ENCODE peak calls at places on chromosomes 11 and 22, in ten cellular contexts. R is endothelial cell; X is activated CD8-positive, alpha-beta memory T cell treated with anti-CD3 and anti-CD28 coated beads, Interleukin-2, amount 50 U/mL, for 48 hours; D is OCI-LY7; O is T47D; T is foreskin keratinocyte; S is iPS DF 6.9; L is putamen; V is colonic mucosa; I is head of caudate nucleus. F is an unnamed sample.

GRCh38 chr11:125176866-125177265 is 12.3 kb downstream of the PKNOX2 start:
- DNase-seq in R (no peak), X (no peak), D (no peak), O (no peak), T (no peak), S (no peak), L (no peak), V (no peak), I (no peak), F (no peak)

GRCh38 chr22:30265851-30266444 is 703 bp downstream of the OSM start:
- DNase-seq in R (no peak), X (peak; percentile 90), D (peak; percentile 90), O (no peak), T (no peak), S (no peak), L (no peak), V (peak; percentile 52), I (peak; percentile 61), F (no peak)

GRCh38 chr11:117220568-117220967 is 11.3 kb downstream of the PCSK7 start:
- DNase-seq in R (no peak), X (no peak), D (no peak), O (no peak), T (no peak), S (no peak), L (peak; percentile 66), V (no peak), I (peak; percentile 77), F (peak; percentile 70)

GRCh38 chr11:65535102-65535501 is 10.2 kb downstream of the SCYL1 start:
- DNase-seq in R (no peak), X (no peak), D (no peak), O (no peak), T (no peak), S (no peak), L (no peak), V (no peak), I (no peak), F (no peak)

GRCh38 chr22:27466229-27466628 is 335.3 kb downstream of the MN1 start:
- DNase-seq in R (no peak), X (no peak), D (no peak), O (no peak), T (no peak), S (no peak), L (no peak), V (no peak), I (no peak), F (no peak)

GRCh38 chr22:48891688-48892380 is 935.8 kb downstream of the BRD1 start:
- DNase-seq in R (no peak), X (peak; percentile 17), D (no peak), O (no peak), T (no peak), S (no peak), L (no peak), V (no peak), I (no peak), F (no peak)

GRCh38 chr11:70471254-70471653 is 72.9 kb downstream of the CTTN start:
- DNase-seq in R (peak; percentile 65), X (no peak), D (peak; percentile 47), O (peak; percentile 68), T (no peak), S (peak; percentile 37), L (no peak), V (no peak), I (no peak), F (no peak)

GRCh38 chr11:75492181-75492820 is 33.4 kb downstream of the GDPD5 start:
- DNase-seq in R (peak; percentile 28), X (peak; percentile 77), D (peak; percentile 71), O (no peak), T (peak; percentile 45), S (no peak), L (no peak), V (no peak), I (no peak), F (no peak)

GRCh38 chr11:117509543-117509942 is 181.9 kb downstream of the CEP164 start:
- DNase-seq in R (no peak), X (no peak), D (no peak), O (no peak), T (no peak), S (no peak), L (no peak), V (no peak), I (no peak), F (no peak)

GRCh38 chr11:127493330-127493729 is 492.8 kb upstream of the KIRREL3 start:
- DNase-seq in R (peak; percentile 16), X (no peak), D (peak; percentile 10), O (no peak), T (no peak), S (no peak), L (no peak), V (no peak), I (no peak), F (peak; percentile 12)

GRCh38 chr11:134513585-134514120 is 101.6 kb upstream of the B3GAT1 start:
- DNase-seq in R (no peak), X (no peak), D (no peak), O (no peak), T (no peak), S (no peak), L (no peak), V (no peak), I (peak; percentile 45), F (no peak)

GRCh38 chr11:121449626-121450025 is 2.5 kb upstream of the SORL1 start:
- DNase-seq in R (no peak), X (no peak), D (no peak), O (no peak), T (no peak), S (no peak), L (no peak), V (no peak), I (no peak), F (no peak)

GRCh38 chr22:34975721-34976120 is 90.2 kb upstream of the ISX start:
- DNase-seq in R (no peak), X (no peak), D (peak; percentile 11), O (no peak), T (peak; percentile 4), S (no peak), L (no peak), V (no peak), I (no peak), F (no peak)

GRCh38 chr11:33063326-33063775 is 24.0 kb downstream of the TCP11L1 start:
- DNase-seq in R (no peak), X (no peak), D (no peak), O (no peak), T (peak; percentile 93), S (no peak), L (no peak), V (no peak), I (no peak), F (no peak)

GRCh38 chr22:36386900-36387663 is 685 bp downstream of the MYH9 start:
- DNase-seq in R (peak; percentile 55), X (peak; percentile 84), D (peak; percentile 76), O (no peak), T (no peak), S (no peak), L (peak; percentile 17), V (peak; percentile 78), I (peak; percentile 73), F (peak; percentile 32)

GRCh38 chr11:121134758-121135312 is 33.8 kb downstream of the TECTA start:
- DNase-seq in R (no peak), X (no peak), D (no peak), O (no peak), T (no peak), S (no peak), L (no peak), V (no peak), I (no peak), F (no peak)

GRCh38 chr22:36286096-36286957 is 33.4 kb downstream of the APOL1 start:
- DNase-seq in R (peak; percentile 91), X (peak; percentile 91), D (peak; percentile 69), O (peak; percentile 76), T (peak; percentile 29), S (peak; percentile 64), L (peak; percentile 59), V (peak; percentile 76), I (peak; percentile 88), F (peak; percentile 60)

GRCh38 chr22:30305906-30306628 is 16.8 kb upstream of the CASTOR1 start:
- DNase-seq in R (no peak), X (no peak), D (peak; percentile 70), O (no peak), T (no peak), S (no peak), L (no peak), V (peak; percentile 51), I (no peak), F (no peak)

GRCh38 chr11:27473017-27473406 is 422 bp upstream of the LGR4 start:
- DNase-seq in R (no peak), X (no peak), D (no peak), O (no peak), T (peak; percentile 39), S (no peak), L (no peak), V (no peak), I (no peak), F (no peak)

GRCh38 chr11:47177229-47177845 is 658 bp upstream of the ARFGAP2 start:
- DNase-seq in R (peak; percentile 54), X (no peak), D (peak; percentile 94), O (peak; percentile 46), T (peak; percentile 70), S (no peak), L (peak; percentile 90), V (peak; percentile 80), I (peak; percentile 90), F (peak; percentile 92)

GRCh38 chr22:36829370-36830002 is 12.7 kb upstream of the PVALB start:
- DNase-seq in R (no peak), X (no peak), D (no peak), O (no peak), T (no peak), S (no peak), L (no peak), V (no peak), I (no peak), F (no peak)

GRCh38 chr11:8814923-8815240 is 96.1 kb upstream of the AKIP1 start:
- DNase-seq in R (no peak), X (no peak), D (no peak), O (no peak), T (no peak), S (no peak), L (no peak), V (no peak), I (no peak), F (no peak)

GRCh38 chr11:45662665-45663485 is 2.5 kb downstream of the CHST1 start:
- DNase-seq in R (no peak), X (no peak), D (no peak), O (no peak), T (peak; percentile 27), S (no peak), L (peak; percentile 73), V (no peak), I (peak; percentile 81), F (no peak)

GRCh38 chr11:90434858-90435257 is 212.0 kb upstream of the CHORDC1 start:
- DNase-seq in R (peak; percentile 30), X (no peak), D (no peak), O (no peak), T (peak; percentile 28), S (no peak), L (no peak), V (no peak), I (no peak), F (no peak)

GRCh38 chr22:24901448-24901847 is 45.0 kb downstream of the LHFPL7 start:
- DNase-seq in R (no peak), X (no peak), D (no peak), O (no peak), T (no peak), S (no peak), L (no peak), V (no peak), I (no peak), F (no peak)

GRCh38 chr11:117621226-117621625 is 175.8 kb downstream of the DSCAML1 start:
- DNase-seq in R (no peak), X (no peak), D (peak; percentile 3), O (no peak), T (no peak), S (no peak), L (no peak), V (peak; percentile 28), I (no peak), F (no peak)

GRCh38 chr11:107710301-107710700 is 1.6 kb downstream of the SLN start:
- DNase-seq in R (no peak), X (no peak), D (no peak), O (no peak), T (no peak), S (no peak), L (no peak), V (no peak), I (no peak), F (no peak)

GRCh38 chr11:109421981-109422590 is at the start of gene C11orf87:
- DNase-seq in R (peak; percentile 52), X (no peak), D (no peak), O (no peak), T (no peak), S (no peak), L (no peak), V (no peak), I (peak; percentile 60), F (no peak)